ENCODE peak calls at places on chromosomes 5 and 9, in four cellular contexts. One of them, this sample, is unnamed.

GRCh38 chr9:128818839-128819715 is 777 bp downstream of the ENDOG start:
- DNase-seq in activated T-helper 1 cell treated with anti-CD3 and anti-CD28 coated beads, Interleukin-12 subunit alpha, Interleukin-12 subunit beta, Interleukin-2, Interleukin-4 antibody, amounts not matched to agents 30 ng/mL and 10 ng/mL and 1 ng/mL, durations not matched to agents 14 hours and 24 hours and 36 hours: peak
- DNase-seq in astrocyte of the spinal cord: no peak
- DNase-seq in iris pigment epithelial cell: no peak
- DNase-seq in this sample: peak

GRCh38 chr5:10702040-10702629 is 58.9 kb downstream of the DAP start:
- DNase-seq in iris pigment epithelial cell: peak
- DNase-seq in activated T-helper 1 cell treated with anti-CD3 and anti-CD28 coated beads, Interleukin-12 subunit alpha, Interleukin-12 subunit beta, Interleukin-2, Interleukin-4 antibody, amounts not matched to agents 30 ng/mL and 10 ng/mL and 1 ng/mL, durations not matched to agents 14 hours and 24 hours and 36 hours: no peak
- DNase-seq in astrocyte of the spinal cord: peak
- DNase-seq in this sample: no peak

GRCh38 chr9:36443581-36443980 is 43.5 kb upstream of the RNF38 start:
- DNase-seq in iris pigment epithelial cell: peak
- DNase-seq in astrocyte of the spinal cord: no peak
- DNase-seq in activated T-helper 1 cell treated with anti-CD3 and anti-CD28 coated beads, Interleukin-12 subunit alpha, Interleukin-12 subunit beta, Interleukin-2, Interleukin-4 antibody, amounts not matched to agents 30 ng/mL and 10 ng/mL and 1 ng/mL, durations not matched to agents 14 hours and 24 hours and 36 hours: no peak
- DNase-seq in this sample: no peak

GRCh38 chr9:123456011-123456410 is 100.0 kb downstream of the CRB2 start:
- DNase-seq in activated T-helper 1 cell treated with anti-CD3 and anti-CD28 coated beads, Interleukin-12 subunit alpha, Interleukin-12 subunit beta, Interleukin-2, Interleukin-4 antibody, amounts not matched to agents 30 ng/mL and 10 ng/mL and 1 ng/mL, durations not matched to agents 14 hours and 24 hours and 36 hours: no peak
- DNase-seq in iris pigment epithelial cell: no peak
- DNase-seq in astrocyte of the spinal cord: no peak
- DNase-seq in this sample: no peak

GRCh38 chr9:128392302-128393152 is 21.4 kb downstream of the URM1 start:
- DNase-seq in activated T-helper 1 cell treated with anti-CD3 and anti-CD28 coated beads, Interleukin-12 subunit alpha, Interleukin-12 subunit beta, Interleukin-2, Interleukin-4 antibody, amounts not matched to agents 30 ng/mL and 10 ng/mL and 1 ng/mL, durations not matched to agents 14 hours and 24 hours and 36 hours: no peak
- DNase-seq in astrocyte of the spinal cord: no peak
- DNase-seq in iris pigment epithelial cell: no peak
- DNase-seq in this sample: no peak

GRCh38 chr5:173604141-173604540 is 12.3 kb downstream of the BOD1 start:
- DNase-seq in astrocyte of the spinal cord: no peak
- DNase-seq in activated T-helper 1 cell treated with anti-CD3 and anti-CD28 coated beads, Interleukin-12 subunit alpha, Interleukin-12 subunit beta, Interleukin-2, Interleukin-4 antibody, amounts not matched to agents 30 ng/mL and 10 ng/mL and 1 ng/mL, durations not matched to agents 14 hours and 24 hours and 36 hours: no peak
- DNase-seq in iris pigment epithelial cell: no peak
- DNase-seq in this sample: no peak

GRCh38 chr5:448766-449090 is 5.8 kb downstream of the EXOC3 start:
- DNase-seq in astrocyte of the spinal cord: no peak
- DNase-seq in activated T-helper 1 cell treated with anti-CD3 and anti-CD28 coated beads, Interleukin-12 subunit alpha, Interleukin-12 subunit beta, Interleukin-2, Interleukin-4 antibody, amounts not matched to agents 30 ng/mL and 10 ng/mL and 1 ng/mL, durations not matched to agents 14 hours and 24 hours and 36 hours: no peak
- DNase-seq in iris pigment epithelial cell: no peak
- DNase-seq in this sample: no peak

GRCh38 chr9:91495450-91495849 is 71.8 kb upstream of the NFIL3 start:
- DNase-seq in iris pigment epithelial cell: peak
- DNase-seq in activated T-helper 1 cell treated with anti-CD3 and anti-CD28 coated beads, Interleukin-12 subunit alpha, Interleukin-12 subunit beta, Interleukin-2, Interleukin-4 antibody, amounts not matched to agents 30 ng/mL and 10 ng/mL and 1 ng/mL, durations not matched to agents 14 hours and 24 hours and 36 hours: no peak
- DNase-seq in astrocyte of the spinal cord: peak
- DNase-seq in this sample: no peak

GRCh38 chr9:129561594-129562281 is 59.2 kb downstream of the C9orf50 start:
- DNase-seq in astrocyte of the spinal cord: peak
- DNase-seq in iris pigment epithelial cell: peak
- DNase-seq in activated T-helper 1 cell treated with anti-CD3 and anti-CD28 coated beads, Interleukin-12 subunit alpha, Interleukin-12 subunit beta, Interleukin-2, Interleukin-4 antibody, amounts not matched to agents 30 ng/mL and 10 ng/mL and 1 ng/mL, durations not matched to agents 14 hours and 24 hours and 36 hours: no peak
- DNase-seq in this sample: no peak

GRCh38 chr5:100772548-100772947 is 130.5 kb downstream of the ST8SIA4 start:
- DNase-seq in iris pigment epithelial cell: no peak
- DNase-seq in activated T-helper 1 cell treated with anti-CD3 and anti-CD28 coated beads, Interleukin-12 subunit alpha, Interleukin-12 subunit beta, Interleukin-2, Interleukin-4 antibody, amounts not matched to agents 30 ng/mL and 10 ng/mL and 1 ng/mL, durations not matched to agents 14 hours and 24 hours and 36 hours: no peak
- DNase-seq in astrocyte of the spinal cord: no peak
- DNase-seq in this sample: no peak

GRCh38 chr9:93115486-93115885 is 18.6 kb downstream of the NINJ1 start:
- DNase-seq in activated T-helper 1 cell treated with anti-CD3 and anti-CD28 coated beads, Interleukin-12 subunit alpha, Interleukin-12 subunit beta, Interleukin-2, Interleukin-4 antibody, amounts not matched to agents 30 ng/mL and 10 ng/mL and 1 ng/mL, durations not matched to agents 14 hours and 24 hours and 36 hours: no peak
- DNase-seq in iris pigment epithelial cell: no peak
- DNase-seq in astrocyte of the spinal cord: no peak
- DNase-seq in this sample: no peak

GRCh38 chr5:171207256-171207866 is 101.7 kb upstream of the TLX3 start:
- DNase-seq in activated T-helper 1 cell treated with anti-CD3 and anti-CD28 coated beads, Interleukin-12 subunit alpha, Interleukin-12 subunit beta, Interleukin-2, Interleukin-4 antibody, amounts not matched to agents 30 ng/mL and 10 ng/mL and 1 ng/mL, durations not matched to agents 14 hours and 24 hours and 36 hours: no peak
- DNase-seq in astrocyte of the spinal cord: peak
- DNase-seq in iris pigment epithelial cell: peak
- DNase-seq in this sample: no peak

GRCh38 chr5:9462109-9462508 is 83.8 kb downstream of the SEMA5A start:
- DNase-seq in iris pigment epithelial cell: no peak
- DNase-seq in activated T-helper 1 cell treated with anti-CD3 and anti-CD28 coated beads, Interleukin-12 subunit alpha, Interleukin-12 subunit beta, Interleukin-2, Interleukin-4 antibody, amounts not matched to agents 30 ng/mL and 10 ng/mL and 1 ng/mL, durations not matched to agents 14 hours and 24 hours and 36 hours: no peak
- DNase-seq in astrocyte of the spinal cord: no peak
- DNase-seq in this sample: no peak

GRCh38 chr5:145562931-145563330 is 272.2 kb downstream of the PRELID2 start:
- DNase-seq in activated T-helper 1 cell treated with anti-CD3 and anti-CD28 coated beads, Interleukin-12 subunit alpha, Interleukin-12 subunit beta, Interleukin-2, Interleukin-4 antibody, amounts not matched to agents 30 ng/mL and 10 ng/mL and 1 ng/mL, durations not matched to agents 14 hours and 24 hours and 36 hours: no peak
- DNase-seq in iris pigment epithelial cell: peak
- DNase-seq in astrocyte of the spinal cord: peak
- DNase-seq in this sample: no peak

GRCh38 chr5:429453-430188 is 13.4 kb upstream of the EXOC3 start:
- DNase-seq in iris pigment epithelial cell: no peak
- DNase-seq in activated T-helper 1 cell treated with anti-CD3 and anti-CD28 coated beads, Interleukin-12 subunit alpha, Interleukin-12 subunit beta, Interleukin-2, Interleukin-4 antibody, amounts not matched to agents 30 ng/mL and 10 ng/mL and 1 ng/mL, durations not matched to agents 14 hours and 24 hours and 36 hours: no peak
- DNase-seq in astrocyte of the spinal cord: peak
- DNase-seq in this sample: no peak

GRCh38 chr9:115292584-115293271 is 174.8 kb upstream of the TNC start:
- DNase-seq in iris pigment epithelial cell: no peak
- DNase-seq in astrocyte of the spinal cord: no peak
- DNase-seq in activated T-helper 1 cell treated with anti-CD3 and anti-CD28 coated beads, Interleukin-12 subunit alpha, Interleukin-12 subunit beta, Interleukin-2, Interleukin-4 antibody, amounts not matched to agents 30 ng/mL and 10 ng/mL and 1 ng/mL, durations not matched to agents 14 hours and 24 hours and 36 hours: no peak
- DNase-seq in this sample: no peak

GRCh38 chr9:30522486-30522885 is 1862.0 kb upstream of the ACO1 start:
- DNase-seq in iris pigment epithelial cell: no peak
- DNase-seq in activated T-helper 1 cell treated with anti-CD3 and anti-CD28 coated beads, Interleukin-12 subunit alpha, Interleukin-12 subunit beta, Interleukin-2, Interleukin-4 antibody, amounts not matched to agents 30 ng/mL and 10 ng/mL and 1 ng/mL, durations not matched to agents 14 hours and 24 hours and 36 hours: no peak
- DNase-seq in astrocyte of the spinal cord: no peak
- DNase-seq in this sample: no peak

GRCh38 chr5:2836133-2836532 is 84.7 kb upstream of the IRX2 start:
- DNase-seq in iris pigment epithelial cell: no peak
- DNase-seq in activated T-helper 1 cell treated with anti-CD3 and anti-CD28 coated beads, Interleukin-12 subunit alpha, Interleukin-12 subunit beta, Interleukin-2, Interleukin-4 antibody, amounts not matched to agents 30 ng/mL and 10 ng/mL and 1 ng/mL, durations not matched to agents 14 hours and 24 hours and 36 hours: no peak
- DNase-seq in astrocyte of the spinal cord: no peak
- DNase-seq in this sample: no peak

GRCh38 chr5:140273401-140273877 is 29.5 kb downstream of the PFDN1 start:
- DNase-seq in iris pigment epithelial cell: peak
- DNase-seq in activated T-helper 1 cell treated with anti-CD3 and anti-CD28 coated beads, Interleukin-12 subunit alpha, Interleukin-12 subunit beta, Interleukin-2, Interleukin-4 antibody, amounts not matched to agents 30 ng/mL and 10 ng/mL and 1 ng/mL, durations not matched to agents 14 hours and 24 hours and 36 hours: no peak
- DNase-seq in astrocyte of the spinal cord: no peak
- DNase-seq in this sample: no peak

GRCh38 chr5:75156585-75156984 is 80.1 kb downstream of the ANKRD31 start:
- DNase-seq in astrocyte of the spinal cord: no peak
- DNase-seq in iris pigment epithelial cell: no peak
- DNase-seq in activated T-helper 1 cell treated with anti-CD3 and anti-CD28 coated beads, Interleukin-12 subunit alpha, Interleukin-12 subunit beta, Interleukin-2, Interleukin-4 antibody, amounts not matched to agents 30 ng/mL and 10 ng/mL and 1 ng/mL, durations not matched to agents 14 hours and 24 hours and 36 hours: no peak
- DNase-seq in this sample: no peak

GRCh38 chr9:99192786-99193465 is 28.8 kb downstream of the ALG2 start:
- DNase-seq in activated T-helper 1 cell treated with anti-CD3 and anti-CD28 coated beads, Interleukin-12 subunit alpha, Interleukin-12 subunit beta, Interleukin-2, Interleukin-4 antibody, amounts not matched to agents 30 ng/mL and 10 ng/mL and 1 ng/mL, durations not matched to agents 14 hours and 24 hours and 36 hours: no peak
- DNase-seq in astrocyte of the spinal cord: no peak
- DNase-seq in iris pigment epithelial cell: peak
- DNase-seq in this sample: no peak

GRCh38 chr5:176391999-176392398 is 3.4 kb downstream of the HIGD2A start:
- DNase-seq in astrocyte of the spinal cord: no peak
- DNase-seq in activated T-helper 1 cell treated with anti-CD3 and anti-CD28 coated beads, Interleukin-12 subunit alpha, Interleukin-12 subunit beta, Interleukin-2, Interleukin-4 antibody, amounts not matched to agents 30 ng/mL and 10 ng/mL and 1 ng/mL, durations not matched to agents 14 hours and 24 hours and 36 hours: no peak
- DNase-seq in iris pigment epithelial cell: no peak
- DNase-seq in this sample: no peak